ENCODE peak calls at places on chromosome 9, in seven cellular contexts. One of them, this sample, is unnamed.

GRCh38 chr9:133763272-133764183 is 25.4 kb upstream of the SARDH start:
- DNase-seq in NT2/D1: no peak
- DNase-seq in Jurkat, Clone E6-1: no peak
- DNase-seq in body of pancreas: peak
- DNase-seq in ascending aorta: no peak
- DNase-seq in tibial artery: no peak
- DNase-seq in PC-9: no peak
- DNase-seq in this sample: no peak

GRCh38 chr9:116547729-116548426 is 139.2 kb upstream of the TRIM32 start:
- DNase-seq in ascending aorta: no peak
- DNase-seq in body of pancreas: no peak
- DNase-seq in tibial artery: no peak
- DNase-seq in NT2/D1: no peak
- DNase-seq in Jurkat, Clone E6-1: no peak
- DNase-seq in PC-9: no peak
- DNase-seq in this sample: no peak

GRCh38 chr9:125843646-125844045 is 96.5 kb downstream of the PBX3 start:
- DNase-seq in PC-9: no peak
- DNase-seq in NT2/D1: no peak
- DNase-seq in ascending aorta: no peak
- DNase-seq in body of pancreas: no peak
- DNase-seq in Jurkat, Clone E6-1: no peak
- DNase-seq in tibial artery: no peak
- DNase-seq in this sample: no peak

GRCh38 chr9:114072181-114073140 is 5.6 kb downstream of the AMBP start:
- DNase-seq in ascending aorta: peak
- DNase-seq in body of pancreas: peak
- DNase-seq in Jurkat, Clone E6-1: no peak
- DNase-seq in PC-9: no peak
- DNase-seq in NT2/D1: peak
- DNase-seq in tibial artery: peak
- DNase-seq in this sample: peak

GRCh38 chr9:71755869-71756268 is 12.4 kb downstream of the CEMIP2 start:
- DNase-seq in body of pancreas: no peak
- DNase-seq in ascending aorta: no peak
- DNase-seq in NT2/D1: no peak
- DNase-seq in Jurkat, Clone E6-1: no peak
- DNase-seq in tibial artery: no peak
- DNase-seq in PC-9: no peak
- DNase-seq in this sample: no peak

GRCh38 chr9:4810565-4810964 is 17.8 kb downstream of the RCL1 start:
- DNase-seq in Jurkat, Clone E6-1: no peak
- DNase-seq in NT2/D1: no peak
- DNase-seq in tibial artery: no peak
- DNase-seq in PC-9: no peak
- DNase-seq in body of pancreas: no peak
- DNase-seq in ascending aorta: no peak
- DNase-seq in this sample: no peak

GRCh38 chr9:7075154-7075553 is 317.4 kb downstream of the KDM4C start:
- DNase-seq in PC-9: no peak
- DNase-seq in body of pancreas: no peak
- DNase-seq in tibial artery: no peak
- DNase-seq in ascending aorta: no peak
- DNase-seq in Jurkat, Clone E6-1: no peak
- DNase-seq in NT2/D1: no peak
- DNase-seq in this sample: no peak

GRCh38 chr9:27572566-27572917 is 739 bp downstream of the C9orf72 start:
- DNase-seq in Jurkat, Clone E6-1: peak
- DNase-seq in tibial artery: peak
- DNase-seq in NT2/D1: peak
- DNase-seq in ascending aorta: peak
- DNase-seq in PC-9: no peak
- DNase-seq in body of pancreas: peak
- DNase-seq in this sample: peak

GRCh38 chr9:37984672-37985611 is 81.0 kb upstream of the SLC25A51 start:
- DNase-seq in tibial artery: no peak
- DNase-seq in Jurkat, Clone E6-1: peak
- DNase-seq in body of pancreas: no peak
- DNase-seq in ascending aorta: no peak
- DNase-seq in NT2/D1: no peak
- DNase-seq in PC-9: no peak
- DNase-seq in this sample: no peak

GRCh38 chr9:21657966-21658667 is 144.3 kb upstream of the MTAP start:
- DNase-seq in tibial artery: no peak
- DNase-seq in Jurkat, Clone E6-1: no peak
- DNase-seq in ascending aorta: no peak
- DNase-seq in body of pancreas: no peak
- DNase-seq in NT2/D1: no peak
- DNase-seq in PC-9: no peak
- DNase-seq in this sample: no peak

GRCh38 chr9:20199111-20199510 is 410.3 kb upstream of the SLC24A2 start:
- DNase-seq in Jurkat, Clone E6-1: no peak
- DNase-seq in tibial artery: no peak
- DNase-seq in ascending aorta: no peak
- DNase-seq in NT2/D1: no peak
- DNase-seq in PC-9: no peak
- DNase-seq in body of pancreas: no peak
- DNase-seq in this sample: no peak

GRCh38 chr9:114546851-114547250 is 40.7 kb upstream of the ATP6V1G1 start:
- DNase-seq in ascending aorta: no peak
- DNase-seq in tibial artery: no peak
- DNase-seq in PC-9: no peak
- DNase-seq in Jurkat, Clone E6-1: no peak
- DNase-seq in body of pancreas: no peak
- DNase-seq in NT2/D1: no peak
- DNase-seq in this sample: no peak

GRCh38 chr9:113674436-113674835 is 201.7 kb upstream of the ZNF618 start:
- DNase-seq in NT2/D1: no peak
- DNase-seq in body of pancreas: no peak
- DNase-seq in ascending aorta: no peak
- DNase-seq in Jurkat, Clone E6-1: no peak
- DNase-seq in tibial artery: no peak
- DNase-seq in PC-9: no peak
- DNase-seq in this sample: no peak

GRCh38 chr9:72828281-72828731 is 124.5 kb downstream of the ALDH1A1 start:
- DNase-seq in body of pancreas: no peak
- DNase-seq in tibial artery: no peak
- DNase-seq in ascending aorta: no peak
- DNase-seq in PC-9: peak
- DNase-seq in NT2/D1: no peak
- DNase-seq in Jurkat, Clone E6-1: no peak
- DNase-seq in this sample: no peak

GRCh38 chr9:120935383-120935857 is 8.8 kb upstream of the TRAF1 start:
- DNase-seq in PC-9: peak
- DNase-seq in Jurkat, Clone E6-1: no peak
- DNase-seq in ascending aorta: peak
- DNase-seq in body of pancreas: peak
- DNase-seq in tibial artery: peak
- DNase-seq in NT2/D1: no peak
- DNase-seq in this sample: peak

GRCh38 chr9:91117959-91118651 is 243.6 kb downstream of the AUH start:
- DNase-seq in tibial artery: peak
- DNase-seq in PC-9: peak
- DNase-seq in ascending aorta: peak
- DNase-seq in Jurkat, Clone E6-1: no peak
- DNase-seq in NT2/D1: no peak
- DNase-seq in body of pancreas: peak
- DNase-seq in this sample: peak

GRCh38 chr9:21465138-21465537 is 17.0 kb downstream of the IFNE start:
- DNase-seq in PC-9: no peak
- DNase-seq in tibial artery: no peak
- DNase-seq in ascending aorta: no peak
- DNase-seq in Jurkat, Clone E6-1: no peak
- DNase-seq in body of pancreas: no peak
- DNase-seq in NT2/D1: no peak
- DNase-seq in this sample: no peak

GRCh38 chr9:110255064-110255416 is 1.3 kb downstream of the TXN start:
- DNase-seq in tibial artery: no peak
- DNase-seq in NT2/D1: peak
- DNase-seq in body of pancreas: no peak
- DNase-seq in PC-9: no peak
- DNase-seq in Jurkat, Clone E6-1: no peak
- DNase-seq in ascending aorta: no peak
- DNase-seq in this sample: no peak

GRCh38 chr9:134922066-134922931 is 4.6 kb upstream of the FCN1 start:
- DNase-seq in PC-9: no peak
- DNase-seq in body of pancreas: no peak
- DNase-seq in NT2/D1: no peak
- DNase-seq in tibial artery: peak
- DNase-seq in ascending aorta: peak
- DNase-seq in Jurkat, Clone E6-1: no peak
- DNase-seq in this sample: peak

GRCh38 chr9:12740845-12741244 is 34.0 kb upstream of the LURAP1L start:
- DNase-seq in Jurkat, Clone E6-1: no peak
- DNase-seq in PC-9: no peak
- DNase-seq in tibial artery: no peak
- DNase-seq in body of pancreas: no peak
- DNase-seq in NT2/D1: no peak
- DNase-seq in ascending aorta: no peak
- DNase-seq in this sample: no peak

GRCh38 chr9:8208465-8208864 is 408.9 kb upstream of the DMAC1 start:
- DNase-seq in body of pancreas: no peak
- DNase-seq in Jurkat, Clone E6-1: no peak
- DNase-seq in tibial artery: no peak
- DNase-seq in ascending aorta: no peak
- DNase-seq in NT2/D1: no peak
- DNase-seq in PC-9: no peak
- DNase-seq in this sample: no peak

GRCh38 chr9:133184971-133185370 is 21.3 kb upstream of the GBGT1 start:
- DNase-seq in PC-9: peak
- DNase-seq in Jurkat, Clone E6-1: peak
- DNase-seq in body of pancreas: peak
- DNase-seq in ascending aorta: no peak
- DNase-seq in NT2/D1: no peak
- DNase-seq in tibial artery: no peak
- DNase-seq in this sample: peak

GRCh38 chr9:108191065-108191464 is 664.7 kb downstream of the ACTL7B start:
- DNase-seq in NT2/D1: no peak
- DNase-seq in Jurkat, Clone E6-1: no peak
- DNase-seq in ascending aorta: no peak
- DNase-seq in body of pancreas: no peak
- DNase-seq in PC-9: no peak
- DNase-seq in tibial artery: no peak
- DNase-seq in this sample: no peak

GRCh38 chr9:14320272-14321245 is 6.6 kb upstream of the NFIB start:
- DNase-seq in PC-9: no peak
- DNase-seq in NT2/D1: no peak
- DNase-seq in body of pancreas: no peak
- DNase-seq in Jurkat, Clone E6-1: no peak
- DNase-seq in ascending aorta: no peak
- DNase-seq in tibial artery: no peak
- DNase-seq in this sample: no peak

GRCh38 chr9:128818099-128818838 is at the start of gene ENDOG:
- DNase-seq in ascending aorta: peak
- DNase-seq in tibial artery: peak
- DNase-seq in body of pancreas: peak
- DNase-seq in NT2/D1: peak
- DNase-seq in Jurkat, Clone E6-1: peak
- DNase-seq in PC-9: peak
- DNase-seq in this sample: peak

GRCh38 chr9:107759823-107760166 is 270.2 kb upstream of the KLF4 start:
- DNase-seq in PC-9: no peak
- DNase-seq in tibial artery: no peak
- DNase-seq in Jurkat, Clone E6-1: no peak
- DNase-seq in NT2/D1: no peak
- DNase-seq in body of pancreas: no peak
- DNase-seq in ascending aorta: no peak
- DNase-seq in this sample: no peak

GRCh38 chr9:136881691-136882108 is 4.6 kb upstream of the TRAF2 start:
- DNase-seq in Jurkat, Clone E6-1: no peak
- DNase-seq in tibial artery: no peak
- DNase-seq in NT2/D1: no peak
- DNase-seq in ascending aorta: no peak
- DNase-seq in body of pancreas: no peak
- DNase-seq in PC-9: peak
- DNase-seq in this sample: no peak
- H3K4me3 ChIP-seq in Jurkat, Clone E6-1: no peak
- H3K4me3 ChIP-seq in tibial artery: no peak
- H3K4me3 ChIP-seq in NT2/D1: no peak
- H3K4me3 ChIP-seq in ascending aorta: no peak
- H3K4me3 ChIP-seq in body of pancreas: no peak
- H3K4me3 ChIP-seq in PC-9: peak
- H3K4me3 ChIP-seq in this sample: no peak

GRCh38 chr9:124698265-124698664 is 72.8 kb downstream of the NR6A1 start:
- DNase-seq in tibial artery: no peak
- DNase-seq in PC-9: no peak
- DNase-seq in NT2/D1: no peak
- DNase-seq in Jurkat, Clone E6-1: no peak
- DNase-seq in ascending aorta: no peak
- DNase-seq in body of pancreas: no peak
- DNase-seq in this sample: no peak
- H3K4me3 ChIP-seq in tibial artery: no peak
- H3K4me3 ChIP-seq in PC-9: no peak
- H3K4me3 ChIP-seq in NT2/D1: no peak
- H3K4me3 ChIP-seq in Jurkat, Clone E6-1: no peak
- H3K4me3 ChIP-seq in ascending aorta: no peak
- H3K4me3 ChIP-seq in body of pancreas: no peak
- H3K4me3 ChIP-seq in this sample: no peak

GRCh38 chr9:94642526-94642925 is 3.2 kb upstream of the FBP1 start:
- DNase-seq in Jurkat, Clone E6-1: no peak
- DNase-seq in PC-9: no peak
- DNase-seq in tibial artery: no peak
- DNase-seq in NT2/D1: no peak
- DNase-seq in ascending aorta: no peak
- DNase-seq in body of pancreas: no peak
- DNase-seq in this sample: no peak

GRCh38 chr9:94639996-94640376 is 668 bp upstream of the FBP1 start:
- DNase-seq in NT2/D1: peak
- DNase-seq in PC-9: peak
- DNase-seq in Jurkat, Clone E6-1: no peak
- DNase-seq in body of pancreas: no peak
- DNase-seq in ascending aorta: no peak
- DNase-seq in tibial artery: no peak
- DNase-seq in this sample: no peak

GRCh38 chr9:94639045-94639995 is at the start of gene FBP1:
- DNase-seq in tibial artery: peak
- DNase-seq in PC-9: peak
- DNase-seq in body of pancreas: peak
- DNase-seq in Jurkat, Clone E6-1: no peak
- DNase-seq in ascending aorta: no peak
- DNase-seq in NT2/D1: no peak
- DNase-seq in this sample: peak

GRCh38 chr9:94643176-94643575 is 3.9 kb upstream of the FBP1 start:
- DNase-seq in NT2/D1: no peak
- DNase-seq in Jurkat, Clone E6-1: no peak
- DNase-seq in ascending aorta: no peak
- DNase-seq in body of pancreas: no peak
- DNase-seq in PC-9: no peak
- DNase-seq in tibial artery: no peak
- DNase-seq in this sample: peak

GRCh38 chr9:94638335-94639044 is 828 bp downstream of the FBP1 start:
- DNase-seq in Jurkat, Clone E6-1: no peak
- DNase-seq in tibial artery: no peak
- DNase-seq in ascending aorta: no peak
- DNase-seq in PC-9: no peak
- DNase-seq in body of pancreas: peak
- DNase-seq in NT2/D1: no peak
- DNase-seq in this sample: no peak
- H3K4me3 ChIP-seq in Jurkat, Clone E6-1: no peak
- H3K4me3 ChIP-seq in tibial artery: peak
- H3K4me3 ChIP-seq in ascending aorta: peak
- H3K4me3 ChIP-seq in PC-9: peak
- H3K4me3 ChIP-seq in body of pancreas: peak
- H3K4me3 ChIP-seq in NT2/D1: no peak
- H3K4me3 ChIP-seq in this sample: peak

GRCh38 chr9:89278997-89279739 is 31.8 kb upstream of the CKS2 start:
- DNase-seq in NT2/D1: peak
- DNase-seq in body of pancreas: no peak
- DNase-seq in tibial artery: no peak
- DNase-seq in PC-9: no peak
- DNase-seq in ascending aorta: no peak
- DNase-seq in Jurkat, Clone E6-1: peak
- DNase-seq in this sample: no peak
- H3K4me3 ChIP-seq in NT2/D1: no peak
- H3K4me3 ChIP-seq in body of pancreas: no peak
- H3K4me3 ChIP-seq in tibial artery: no peak
- H3K4me3 ChIP-seq in PC-9: no peak
- H3K4me3 ChIP-seq in ascending aorta: no peak
- H3K4me3 ChIP-seq in Jurkat, Clone E6-1: no peak
- H3K4me3 ChIP-seq in this sample: no peak